ENCODE peak calls at places on chromosomes 11 and 22, in seven cellular contexts. I is GM23338, S is fibroblast of mammary gland, O is GM13977, Y is sigmoid colon, K is Peyer's patch, X is A549. V is an unnamed sample.

GRCh38 chr11:1291295-1292017 is 18.0 kb downstream of the TOLLIP start:
- DNase-seq in S (no peak), K (peak), X (no peak), Y (no peak), O (no peak), I (no peak), V (no peak)

GRCh38 chr11:66003291-66003690 is 988 bp downstream of the BANF1 start:
- DNase-seq in S (no peak), K (no peak), I (no peak), O (no peak), Y (no peak), X (no peak), V (no peak)

GRCh38 chr22:27192135-27192900 is 534.9 kb downstream of the MIAT start:
- DNase-seq in I (no peak), X (no peak), K (no peak), O (no peak), S (no peak), Y (no peak), V (no peak)

GRCh38 chr11:117204283-117205080 is 5.3 kb downstream of the TAGLN start:
- DNase-seq in I (no peak), O (no peak), Y (no peak), K (no peak), X (no peak), S (no peak), V (no peak)

GRCh38 chr11:28632338-28632737 is 524.1 kb downstream of the METTL15 start:
- DNase-seq in O (no peak), S (peak), Y (no peak), I (no peak), K (no peak), X (peak), V (no peak)

GRCh38 chr22:40618400-40618799 is 18.1 kb downstream of the MRTFA start:
- DNase-seq in I (no peak), S (no peak), Y (no peak), O (no peak), X (no peak), K (no peak), V (no peak)

GRCh38 chr11:132056689-132057088 is 686.3 kb downstream of the NTM start:
- DNase-seq in O (no peak), K (no peak), Y (no peak), S (peak), X (no peak), I (no peak), V (no peak)

GRCh38 chr11:102760355-102761035 is 19.9 kb downstream of the MMP10 start:
- DNase-seq in O (no peak), Y (no peak), S (peak), I (no peak), K (no peak), X (peak), V (no peak)

GRCh38 chr11:10488121-10488580 is 33.1 kb downstream of the AMPD3 start:
- DNase-seq in X (no peak), Y (no peak), O (no peak), I (peak), S (peak), K (peak), V (no peak)

GRCh38 chr22:32880906-32881596 is 79.5 kb downstream of the TIMP3 start:
- DNase-seq in S (peak), O (no peak), K (no peak), X (no peak), I (no peak), Y (peak), V (no peak)

GRCh38 chr11:132312161-132312560 is 941.7 kb downstream of the NTM start:
- DNase-seq in Y (no peak), X (no peak), I (no peak), S (peak), K (no peak), O (no peak), V (no peak)

GRCh38 chr11:110000858-110001257 is 92.3 kb upstream of the ZC3H12C start:
- DNase-seq in S (no peak), K (no peak), O (no peak), I (no peak), Y (no peak), X (no peak), V (no peak)

GRCh38 chr11:72863091-72863490 is 48.9 kb downstream of the ATG16L2 start:
- DNase-seq in Y (no peak), I (no peak), K (no peak), S (no peak), X (no peak), O (no peak), V (no peak)

GRCh38 chr11:72860592-72860991 is 46.4 kb downstream of the ATG16L2 start:
- DNase-seq in S (no peak), O (no peak), X (no peak), I (no peak), Y (no peak), K (no peak), V (no peak)

GRCh38 chr11:72867970-72868369 is 53.8 kb downstream of the ATG16L2 start:
- DNase-seq in K (no peak), S (no peak), O (no peak), Y (no peak), X (no peak), I (no peak), V (no peak)

GRCh38 chr11:72869845-72870244 is 55.6 kb downstream of the ATG16L2 start:
- DNase-seq in I (no peak), K (no peak), O (no peak), X (no peak), S (no peak), Y (no peak), V (no peak)

DNA sequence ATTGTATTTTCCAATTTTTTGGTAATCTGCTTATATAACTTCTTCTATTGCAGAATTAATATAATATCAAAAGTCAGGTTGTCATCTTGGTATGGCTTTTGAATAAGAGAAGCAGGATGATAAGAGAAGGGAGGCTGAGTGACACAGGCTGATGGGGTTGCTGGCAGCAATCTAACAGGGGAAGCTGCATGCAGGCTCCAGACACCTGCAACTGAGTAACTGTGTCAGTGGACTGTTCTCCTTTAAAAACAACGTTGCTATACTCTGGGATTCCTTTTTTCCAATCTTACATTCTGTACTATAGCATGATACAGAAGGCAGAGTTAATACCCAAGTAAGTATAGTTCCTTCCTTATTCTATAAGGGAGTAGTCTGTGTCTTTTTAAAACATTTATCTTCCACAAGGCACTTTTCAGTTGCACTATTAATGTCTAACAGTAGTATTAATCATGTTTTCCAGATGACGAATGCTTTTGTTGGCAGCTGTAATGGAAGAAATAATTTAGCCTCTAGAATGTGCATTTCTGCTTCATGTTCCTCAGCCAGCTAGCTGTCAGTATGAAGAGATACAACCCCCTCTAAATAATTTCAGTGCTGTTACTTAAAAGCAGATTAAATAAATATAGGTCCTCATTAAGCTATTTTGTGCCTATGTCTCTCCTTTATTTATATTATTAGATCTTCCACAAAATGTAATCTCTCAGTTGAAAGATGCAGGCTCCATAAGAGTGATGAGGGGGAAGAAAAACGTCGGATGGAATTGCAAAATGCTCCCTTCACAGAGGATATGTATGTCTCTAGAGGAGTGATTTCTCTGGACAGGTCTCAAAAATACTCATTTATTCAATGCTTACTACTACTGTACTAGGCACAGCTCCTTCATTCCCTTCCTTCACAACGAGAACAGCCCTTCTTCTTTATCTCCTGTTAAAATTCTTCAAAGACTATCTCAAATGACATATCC is 50.8 kb downstream of the ATG16L2 start:
- DNase-seq in I (no peak), S (peak), X (no peak), Y (no peak), K (no peak), O (no peak), V (no peak)
- TF ChIP-seq CTCF in I (no peak), S (no peak), X (no peak), Y (no peak), K (no peak), O (no peak), V (no peak)

GRCh38 chr11:92206441-92206840 is 18.2 kb upstream of the FAT3 start:
- DNase-seq in X (no peak), S (no peak), O (no peak), I (no peak), Y (no peak), K (no peak), V (no peak)

GRCh38 chr11:92216789-92217188 is 7.8 kb upstream of the FAT3 start:
- DNase-seq in Y (no peak), K (no peak), S (no peak), O (no peak), X (no peak), I (peak), V (no peak)

GRCh38 chr11:92212530-92212929 is 12.1 kb upstream of the FAT3 start:
- DNase-seq in S (no peak), K (no peak), X (no peak), Y (no peak), I (no peak), O (no peak), V (no peak)

GRCh38 chr11:92211576-92212167 is 12.9 kb upstream of the FAT3 start:
- DNase-seq in I (peak), O (no peak), Y (no peak), S (peak), K (no peak), X (no peak), V (no peak)
- TF ChIP-seq CTCF in I (peak), O (no peak), Y (peak), S (peak), K (no peak), X (peak), V (peak)

DNA sequence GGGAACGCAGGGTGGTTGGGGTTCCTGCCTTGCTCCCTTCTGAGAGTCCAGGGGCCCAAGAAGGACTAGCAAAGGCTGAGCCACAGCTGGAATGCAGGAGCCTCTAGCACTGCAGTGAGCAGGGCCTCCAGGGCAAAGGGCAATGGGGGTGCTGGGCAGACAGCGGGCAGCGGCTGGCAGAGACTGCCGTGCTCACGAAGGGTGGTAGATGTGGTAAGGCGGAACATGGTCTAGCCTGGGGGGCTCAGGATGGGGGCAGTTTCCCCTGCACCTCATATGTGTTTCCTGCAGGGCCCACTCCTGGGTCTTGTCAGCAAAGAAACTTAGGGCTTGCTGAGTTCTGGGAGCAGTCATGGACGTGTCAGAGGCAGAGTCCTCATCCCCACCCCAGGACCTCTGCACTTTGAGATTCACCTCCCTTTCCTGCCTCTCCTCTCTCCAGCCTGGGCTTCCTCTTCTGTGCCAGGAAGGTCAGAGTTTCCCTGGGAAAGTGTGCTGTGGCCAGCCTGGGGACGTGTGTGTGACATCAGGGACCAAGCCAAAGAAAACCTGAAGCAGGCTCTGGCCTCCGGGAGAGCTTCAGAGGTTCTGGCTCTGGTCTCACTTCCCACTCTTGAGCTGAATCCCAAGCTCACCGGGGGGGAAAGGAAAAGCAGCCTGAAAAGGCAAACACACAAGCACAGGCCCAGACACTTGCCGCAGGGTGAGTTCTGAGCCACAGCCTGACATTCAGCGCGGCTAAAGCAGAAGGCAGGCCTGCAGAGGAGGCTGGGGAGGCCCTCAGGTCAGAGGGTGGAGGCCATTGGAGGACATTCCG is 4.4 kb downstream of the MOGAT2 start:
- DNase-seq in I (no peak), X (no peak), Y (no peak), K (peak), S (no peak), O (no peak), V (no peak)
- TF ChIP-seq CTCF in I (no peak), X (no peak), Y (no peak), K (no peak), S (no peak), O (no peak), V (no peak)

GRCh38 chr11:120564573-120565301 is 53.2 kb downstream of the GRIK4 start:
- DNase-seq in Y (no peak), K (no peak), S (peak), I (peak), O (peak), X (no peak), V (peak)
- TF ChIP-seq CTCF in Y (no peak), K (no peak), S (no peak), I (peak), O (peak), X (no peak), V (peak)

GRCh38 chr11:104873252-104873651 is 25.0 kb downstream of the CASP12 start:
- DNase-seq in X (no peak), I (peak), Y (no peak), S (no peak), O (no peak), K (no peak), V (no peak)
- TF ChIP-seq CTCF in X (no peak), I (peak), Y (no peak), S (peak), O (peak), K (no peak), V (no peak)

DNA sequence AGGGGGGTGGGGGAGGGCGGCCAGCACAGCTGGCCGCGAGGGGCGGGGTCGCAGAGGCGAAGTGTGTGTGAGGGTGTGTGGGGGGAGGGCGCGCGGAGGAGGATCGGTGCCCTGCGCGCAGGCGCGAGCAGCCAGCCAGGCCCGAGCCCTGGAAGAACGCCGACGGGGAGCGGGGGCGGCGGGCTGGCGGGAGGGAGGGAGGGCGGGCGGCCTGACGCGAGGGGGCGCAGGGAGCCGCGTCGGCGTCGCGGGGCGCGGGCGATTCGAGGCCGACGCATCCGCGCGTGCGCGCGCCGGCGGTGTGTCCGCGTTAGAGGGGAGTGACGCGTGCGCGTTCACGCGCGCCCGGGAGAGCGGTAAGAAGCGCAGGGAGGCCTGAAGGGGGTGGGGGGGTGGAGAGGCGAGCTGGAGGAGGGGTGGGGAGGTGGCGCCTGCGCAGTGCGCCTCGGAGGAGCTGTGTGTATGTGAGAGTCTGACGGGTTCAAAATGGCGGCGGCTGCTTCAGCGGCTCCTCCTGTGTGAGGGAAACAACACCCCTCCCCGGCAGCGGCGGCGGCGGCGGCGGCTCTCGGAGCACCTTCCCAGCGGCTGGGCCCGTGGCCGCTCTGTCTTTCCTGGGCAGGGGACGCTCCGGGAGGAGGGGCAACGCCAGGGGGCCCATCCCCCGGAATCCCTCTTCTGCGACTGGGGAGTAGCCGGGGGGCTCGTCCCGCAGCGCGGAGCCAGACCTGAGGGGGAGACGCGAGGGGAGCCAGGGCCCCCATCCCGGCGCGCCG is at the start of gene KDM2A:
- DNase-seq in Y (peak), K (peak), O (peak), I (peak), X (peak), S (peak), V (peak)
- TF ChIP-seq CTCF in Y (no peak), K (no peak), O (peak), I (peak), X (peak), S (no peak), V (peak)

GRCh38 chr22:46008291-46008690 is 31.3 kb upstream of the WNT7B start:
- DNase-seq in K (no peak), I (no peak), S (no peak), X (no peak), Y (no peak), O (no peak), V (no peak)

GRCh38 chr22:46004105-46004866 is 27.3 kb upstream of the WNT7B start:
- DNase-seq in Y (peak), I (no peak), O (no peak), X (no peak), S (no peak), K (peak), V (peak)

GRCh38 chr22:46007848-46008261 is 30.9 kb upstream of the WNT7B start:
- DNase-seq in K (peak), S (peak), O (no peak), Y (peak), X (no peak), I (no peak), V (peak)

GRCh38 chr22:46007003-46007847 is 30.3 kb upstream of the WNT7B start:
- DNase-seq in X (peak), I (no peak), O (no peak), K (peak), Y (peak), S (peak), V (peak)

GRCh38 chr22:46006379-46007002 is 29.5 kb upstream of the WNT7B start:
- DNase-seq in O (peak), S (peak), I (peak), X (peak), Y (peak), K (peak), V (peak)
- TF ChIP-seq CTCF in O (peak), S (peak), I (peak), X (peak), Y (peak), K (peak), V (peak)

GRCh38 chr11:69640995-69641581 is at the start of gene CCND1:
- DNase-seq in K (peak), S (peak), I (peak), O (peak), X (peak), Y (peak), V (peak)
- TF ChIP-seq CTCF in K (peak), S (peak), I (peak), O (peak), X (no peak), Y (no peak), V (peak)

GRCh38 chr22:37419370-37419915 is 7.8 kb downstream of the ELFN2 start:
- DNase-seq in O (no peak), X (no peak), I (no peak), S (no peak), Y (no peak), K (peak), V (no peak)

GRCh38 chr22:37419916-37420655 is 7.2 kb downstream of the ELFN2 start:
- DNase-seq in X (no peak), O (peak), I (peak), Y (no peak), K (peak), S (no peak), V (no peak)

GRCh38 chr22:37418627-37419369 is 8.5 kb downstream of the ELFN2 start:
- DNase-seq in I (peak), S (no peak), K (peak), X (no peak), Y (no peak), O (no peak), V (no peak)

GRCh38 chr22:37421468-37421877 is 5.8 kb downstream of the ELFN2 start:
- DNase-seq in I (no peak), O (no peak), S (no peak), Y (no peak), X (no peak), K (no peak), V (no peak)

GRCh38 chr22:37420656-37421467 is 6.4 kb downstream of the ELFN2 start:
- DNase-seq in I (peak), Y (no peak), S (peak), X (no peak), K (peak), O (no peak), V (no peak)
- TF ChIP-seq CTCF in I (no peak), Y (no peak), S (no peak), X (no peak), K (no peak), O (no peak), V (no peak)

V was measured in chondrocyte.